ENCODE peak calls at places on chromosomes 12 and 14, in five cellular contexts. One of them, this sample, is unnamed.

GRCh38 chr12:94812345-94812744 is 162.0 kb upstream of the TMCC3 start:
- DNase-seq in fibroblast of lung: no peak
- DNase-seq in naive thymus-derived CD4-positive, alpha-beta T cell: no peak
- DNase-seq in mammary epithelial cell: no peak
- DNase-seq in BJ: no peak
- DNase-seq in this sample: no peak

GRCh38 chr12:68291396-68292036 is 38.1 kb upstream of the IL22 start:
- DNase-seq in fibroblast of lung: no peak
- DNase-seq in naive thymus-derived CD4-positive, alpha-beta T cell: no peak
- DNase-seq in mammary epithelial cell: peak
- DNase-seq in BJ: no peak
- DNase-seq in this sample: no peak

GRCh38 chr14:91980157-91980556 is 32.7 kb upstream of the FBLN5 start:
- DNase-seq in fibroblast of lung: peak
- DNase-seq in naive thymus-derived CD4-positive, alpha-beta T cell: no peak
- DNase-seq in mammary epithelial cell: peak
- DNase-seq in BJ: peak
- DNase-seq in this sample: peak

GRCh38 chr12:31000751-31001150 is 72.9 kb upstream of the DDX11 start:
- DNase-seq in fibroblast of lung: peak
- DNase-seq in naive thymus-derived CD4-positive, alpha-beta T cell: no peak
- DNase-seq in mammary epithelial cell: peak
- DNase-seq in BJ: peak
- DNase-seq in this sample: peak

GRCh38 chr12:93247313-93248057 is 130.2 kb upstream of the NUDT4 start:
- DNase-seq in fibroblast of lung: no peak
- DNase-seq in naive thymus-derived CD4-positive, alpha-beta T cell: no peak
- DNase-seq in mammary epithelial cell: no peak
- DNase-seq in BJ: no peak
- DNase-seq in this sample: no peak

GRCh38 chr12:108694812-108695278 is 36.5 kb downstream of the CORO1C start:
- DNase-seq in fibroblast of lung: no peak
- DNase-seq in naive thymus-derived CD4-positive, alpha-beta T cell: no peak
- DNase-seq in mammary epithelial cell: peak
- DNase-seq in BJ: no peak
- DNase-seq in this sample: no peak

GRCh38 chr12:4849024-4849594 is 60.6 kb upstream of the KCNA1 start:
- DNase-seq in fibroblast of lung: peak
- DNase-seq in naive thymus-derived CD4-positive, alpha-beta T cell: no peak
- DNase-seq in mammary epithelial cell: peak
- DNase-seq in BJ: no peak
- DNase-seq in this sample: peak

GRCh38 chr12:105168006-105168405 is 60.5 kb downstream of the WASHC4 start:
- DNase-seq in fibroblast of lung: no peak
- DNase-seq in naive thymus-derived CD4-positive, alpha-beta T cell: no peak
- DNase-seq in mammary epithelial cell: no peak
- DNase-seq in BJ: no peak
- DNase-seq in this sample: no peak

GRCh38 chr12:122868471-122869177 is 27.3 kb downstream of the VPS37B start:
- DNase-seq in fibroblast of lung: no peak
- DNase-seq in naive thymus-derived CD4-positive, alpha-beta T cell: no peak
- DNase-seq in mammary epithelial cell: no peak
- DNase-seq in BJ: no peak
- DNase-seq in this sample: no peak

GRCh38 chr12:53950441-53950781 is 4.3 kb upstream of the HOXC12 start:
- DNase-seq in fibroblast of lung: no peak
- DNase-seq in naive thymus-derived CD4-positive, alpha-beta T cell: no peak
- DNase-seq in mammary epithelial cell: no peak
- DNase-seq in BJ: no peak
- DNase-seq in this sample: no peak

GRCh38 chr12:121181181-121181580 is 28.7 kb upstream of the P2RX4 start:
- DNase-seq in fibroblast of lung: peak
- DNase-seq in naive thymus-derived CD4-positive, alpha-beta T cell: no peak
- DNase-seq in mammary epithelial cell: no peak
- DNase-seq in BJ: no peak
- DNase-seq in this sample: no peak

GRCh38 chr14:88553886-88554457 is 835 bp downstream of the PTPN21 start:
- DNase-seq in fibroblast of lung: peak
- DNase-seq in naive thymus-derived CD4-positive, alpha-beta T cell: no peak
- DNase-seq in mammary epithelial cell: no peak
- DNase-seq in BJ: no peak
- DNase-seq in this sample: peak

GRCh38 chr14:88550078-88550477 is 4.7 kb downstream of the PTPN21 start:
- DNase-seq in fibroblast of lung: no peak
- DNase-seq in naive thymus-derived CD4-positive, alpha-beta T cell: no peak
- DNase-seq in mammary epithelial cell: no peak
- DNase-seq in BJ: no peak
- DNase-seq in this sample: no peak

GRCh38 chr14:88552859-88553258 is 1.9 kb downstream of the PTPN21 start:
- DNase-seq in fibroblast of lung: no peak
- DNase-seq in naive thymus-derived CD4-positive, alpha-beta T cell: no peak
- DNase-seq in mammary epithelial cell: no peak
- DNase-seq in BJ: no peak
- DNase-seq in this sample: no peak

GRCh38 chr14:88551936-88552565 is 2.8 kb downstream of the PTPN21 start:
- DNase-seq in fibroblast of lung: peak
- DNase-seq in naive thymus-derived CD4-positive, alpha-beta T cell: no peak
- DNase-seq in mammary epithelial cell: peak
- DNase-seq in BJ: no peak
- DNase-seq in this sample: peak

DNA sequence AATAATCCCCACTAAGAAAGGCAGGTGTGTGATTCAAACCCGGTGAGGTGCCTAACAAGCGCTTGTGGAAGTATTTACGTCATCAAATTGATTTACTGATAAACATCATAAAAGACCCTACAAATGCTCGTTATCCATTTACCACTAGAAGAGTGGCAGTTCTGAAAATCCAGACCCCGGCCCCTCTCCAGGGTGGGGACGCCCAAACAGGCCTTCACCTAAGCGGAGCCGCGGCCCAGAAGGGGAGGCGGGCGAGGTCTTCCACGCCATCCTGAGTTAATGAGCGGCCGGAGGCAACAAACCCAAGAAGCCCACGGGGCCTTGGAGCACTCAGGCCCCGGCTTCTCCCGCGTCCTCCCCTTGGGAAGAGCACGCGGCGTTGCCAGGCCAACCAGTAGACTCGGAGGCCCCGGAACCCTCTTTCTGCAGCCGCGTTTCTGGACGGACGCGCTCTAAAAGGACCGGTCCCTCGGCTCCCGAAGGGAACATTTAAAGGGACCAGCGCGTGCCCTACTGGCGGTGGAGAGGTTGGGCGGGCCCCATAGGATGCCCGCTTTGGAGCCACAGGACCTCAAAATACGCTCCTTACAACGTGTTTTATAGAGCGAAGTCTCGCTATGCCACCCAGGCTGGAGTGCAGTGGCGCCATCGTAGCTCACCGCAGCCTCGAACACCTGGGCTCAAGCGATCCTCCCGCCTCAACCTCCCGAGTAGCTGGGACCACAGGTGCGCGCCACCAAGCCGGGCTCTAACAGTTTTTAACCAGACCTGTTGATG is 3.5 kb downstream of the PTPN21 start:
- DNase-seq in fibroblast of lung: peak
- DNase-seq in naive thymus-derived CD4-positive, alpha-beta T cell: no peak
- DNase-seq in mammary epithelial cell: peak
- DNase-seq in BJ: no peak
- DNase-seq in this sample: peak
- H3K4me3 ChIP-seq in fibroblast of lung: peak
- H3K4me3 ChIP-seq in naive thymus-derived CD4-positive, alpha-beta T cell: peak
- H3K4me3 ChIP-seq in mammary epithelial cell: peak
- H3K4me3 ChIP-seq in BJ: peak
- H3K4me3 ChIP-seq in this sample: peak

GRCh38 chr14:76967788-76968187 is 60.7 kb downstream of the IRF2BPL start:
- DNase-seq in fibroblast of lung: no peak
- DNase-seq in naive thymus-derived CD4-positive, alpha-beta T cell: no peak
- DNase-seq in mammary epithelial cell: no peak
- DNase-seq in BJ: no peak
- DNase-seq in this sample: no peak
- H3K4me3 ChIP-seq in fibroblast of lung: no peak
- H3K4me3 ChIP-seq in naive thymus-derived CD4-positive, alpha-beta T cell: no peak
- H3K4me3 ChIP-seq in mammary epithelial cell: no peak
- H3K4me3 ChIP-seq in BJ: no peak
- H3K4me3 ChIP-seq in this sample: no peak

GRCh38 chr14:104681689-104682074 is 7.7 kb upstream of the INF2 start:
- DNase-seq in fibroblast of lung: peak
- DNase-seq in naive thymus-derived CD4-positive, alpha-beta T cell: no peak
- DNase-seq in mammary epithelial cell: peak
- DNase-seq in BJ: no peak
- DNase-seq in this sample: peak

GRCh38 chr14:104680056-104680805 is 9.2 kb upstream of the INF2 start:
- DNase-seq in fibroblast of lung: peak
- DNase-seq in naive thymus-derived CD4-positive, alpha-beta T cell: no peak
- DNase-seq in mammary epithelial cell: peak
- DNase-seq in BJ: no peak
- DNase-seq in this sample: peak

GRCh38 chr14:104682107-104682593 is 7.3 kb upstream of the INF2 start:
- DNase-seq in fibroblast of lung: no peak
- DNase-seq in naive thymus-derived CD4-positive, alpha-beta T cell: no peak
- DNase-seq in mammary epithelial cell: no peak
- DNase-seq in BJ: no peak
- DNase-seq in this sample: no peak

GRCh38 chr14:104678901-104679705 is 10.3 kb upstream of the INF2 start:
- DNase-seq in fibroblast of lung: no peak
- DNase-seq in naive thymus-derived CD4-positive, alpha-beta T cell: no peak
- DNase-seq in mammary epithelial cell: no peak
- DNase-seq in BJ: no peak
- DNase-seq in this sample: no peak

GRCh38 chr14:104680806-104681688 is 8.4 kb upstream of the INF2 start:
- DNase-seq in fibroblast of lung: peak
- DNase-seq in naive thymus-derived CD4-positive, alpha-beta T cell: no peak
- DNase-seq in mammary epithelial cell: peak
- DNase-seq in BJ: no peak
- DNase-seq in this sample: peak
- H3K4me3 ChIP-seq in fibroblast of lung: peak
- H3K4me3 ChIP-seq in naive thymus-derived CD4-positive, alpha-beta T cell: no peak
- H3K4me3 ChIP-seq in mammary epithelial cell: no peak
- H3K4me3 ChIP-seq in BJ: no peak
- H3K4me3 ChIP-seq in this sample: no peak

DNA sequence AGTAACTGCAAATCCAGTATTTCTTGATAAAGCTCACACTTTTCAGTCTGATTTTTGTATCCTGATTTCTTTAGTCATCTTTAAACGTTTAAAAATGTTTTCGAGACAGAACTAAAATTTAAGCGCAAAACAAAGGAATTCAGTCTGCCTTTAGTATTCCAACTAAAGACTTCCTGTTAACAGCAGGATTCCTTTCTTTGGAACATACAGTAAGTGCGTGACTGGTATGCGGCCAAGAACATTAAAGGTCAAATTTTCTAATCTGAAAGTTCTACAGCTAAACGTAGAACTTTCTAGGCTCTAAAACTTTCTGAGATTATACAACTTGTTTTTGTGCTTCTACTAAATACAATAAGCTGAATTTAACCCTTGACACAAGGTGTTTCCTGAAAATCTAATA is 9.9 kb downstream of the SAV1 start:
- DNase-seq in fibroblast of lung: peak
- DNase-seq in naive thymus-derived CD4-positive, alpha-beta T cell: no peak
- DNase-seq in mammary epithelial cell: no peak
- DNase-seq in BJ: no peak
- DNase-seq in this sample: peak
- H3K4me3 ChIP-seq in fibroblast of lung: peak
- H3K4me3 ChIP-seq in naive thymus-derived CD4-positive, alpha-beta T cell: no peak
- H3K4me3 ChIP-seq in mammary epithelial cell: no peak
- H3K4me3 ChIP-seq in BJ: no peak
- H3K4me3 ChIP-seq in this sample: no peak

This sample was measured in astrocyte of the spinal cord.